ENCODE peak calls at places on chromosomes 16 and 17, in nine cellular contexts. V is H9; K is hypothalamus; L is NCI-H2029 treated with DMSO at 0.1 percent for 48 hours; H is left lung; B is stimulated activated naive CD4-positive, alpha-beta T cell; Z is activated CD8-positive, alpha-beta T cell treated with anti-CD3 and anti-CD28 coated beads for 36 hours; N is EH; A is adrenal gland. E is an unnamed sample.

GRCh38 chr16:14490281-14490680 is 139.8 kb downstream of the PARN start:
- DNase-seq in V (no peak), K (no peak), L (no peak), H (no peak), B (no peak), Z (no peak), N (no peak), A (no peak), E (no peak)

GRCh38 chr17:49371178-49371834 is 9.3 kb upstream of the ZNF652 start:
- DNase-seq in V (peak; percentile 98), K (no peak), L (no peak), H (no peak), B (no peak), Z (no peak), N (no peak), A (no peak), E (no peak)

GRCh38 chr17:54968954-54969400 is 412 bp downstream of the STXBP4 start:
- DNase-seq in V (no peak), K (no peak), L (no peak), H (peak; percentile 41), B (no peak), Z (peak; percentile 50), N (peak; percentile 54), A (peak; percentile 51), E (peak; percentile 83)

GRCh38 chr16:12250578-12250977 is 274.0 kb downstream of the SNX29 start:
- DNase-seq in V (no peak), K (no peak), L (no peak), H (no peak), B (no peak), Z (no peak), N (no peak), A (no peak), E (no peak)

GRCh38 chr16:31713945-31714898 is 159.4 kb upstream of the ZNF267 start:
- DNase-seq in V (peak; percentile 66), K (no peak), L (no peak), H (no peak), B (no peak), Z (peak; percentile 38), N (no peak), A (no peak), E (peak; percentile 66)

GRCh38 chr17:13541032-13541480 is 60.7 kb downstream of the HS3ST3A1 start:
- DNase-seq in V (no peak), K (no peak), L (no peak), H (no peak), B (no peak), Z (no peak), N (peak; percentile 98), A (no peak), E (no peak)

GRCh38 chr17:75754378-75755204 is 10.4 kb downstream of the GALK1 start:
- DNase-seq in V (no peak), K (no peak), L (no peak), H (no peak), B (no peak), Z (no peak), N (no peak), A (no peak), E (no peak)

GRCh38 chr17:45668316-45668715 is 115.8 kb upstream of the CRHR1 start:
- DNase-seq in V (no peak), K (no peak), L (no peak), H (no peak), B (no peak), Z (no peak), N (no peak), A (no peak), E (no peak)

GRCh38 chr17:21169496-21169895 is 42.7 kb downstream of the DHRS7B start:
- DNase-seq in V (no peak), K (no peak), L (no peak), H (no peak), B (no peak), Z (no peak), N (no peak), A (no peak), E (no peak)

GRCh38 chr17:4840893-4841242 is 7.7 kb downstream of the MINK1 start:
- DNase-seq in V (no peak), K (no peak), L (no peak), H (no peak), B (no peak), Z (peak; percentile 74), N (no peak), A (no peak), E (no peak)

GRCh38 chr17:80279895-80280294 is 19.2 kb downstream of the RNF213 start:
- DNase-seq in V (no peak), K (no peak), L (no peak), H (peak; percentile 80), B (no peak), Z (no peak), N (peak; percentile 90), A (no peak), E (no peak)

GRCh38 chr16:18932243-18932997 is 6.2 kb upstream of the SMG1 start:
- DNase-seq in V (no peak), K (no peak), L (no peak), H (no peak), B (no peak), Z (no peak), N (peak; percentile 76), A (no peak), E (no peak)

GRCh38 chr17:50192116-50192872 is 9.1 kb downstream of the COL1A1 start:
- DNase-seq in V (no peak), K (no peak), L (no peak), H (no peak), B (no peak), Z (no peak), N (peak; percentile 74), A (no peak), E (no peak)

GRCh38 chr16:88723911-88724310 is 17.6 kb downstream of the CTU2 start:
- DNase-seq in V (no peak), K (no peak), L (no peak), H (no peak), B (no peak), Z (no peak), N (no peak), A (no peak), E (no peak)

GRCh38 chr17:65013613-65014391 is 42.7 kb downstream of the GNA13 start:
- DNase-seq in V (no peak), K (no peak), L (no peak), H (no peak), B (no peak), Z (peak; percentile 73), N (peak; percentile 88), A (no peak), E (no peak)

GRCh38 chr17:29383687-29384086 is 6.5 kb upstream of the TAOK1 start:
- DNase-seq in V (no peak), K (no peak), L (no peak), H (no peak), B (no peak), Z (no peak), N (peak; percentile 74), A (no peak), E (no peak)

GRCh38 chr16:12613992-12614661 is 189.6 kb downstream of the CPPED1 start:
- DNase-seq in V (no peak), K (no peak), L (no peak), H (no peak), B (no peak), Z (no peak), N (no peak), A (no peak), E (no peak)

GRCh38 chr16:67170948-67171649 is 761 bp downstream of the NOL3 start:
- DNase-seq in V (no peak), K (no peak), L (no peak), H (no peak), B (no peak), Z (no peak), N (no peak), A (no peak), E (peak; percentile 72)

GRCh38 chr17:7439462-7440112 is at the start of gene FGF11:
- DNase-seq in V (no peak), K (no peak), L (no peak), H (no peak), B (peak; percentile 13), Z (peak; percentile 15), N (no peak), A (no peak), E (peak; percentile 75)

GRCh38 chr16:50067290-50067853 is 1.6 kb downstream of the HEATR3 start:
- DNase-seq in V (no peak), K (no peak), L (peak; percentile 10), H (no peak), B (peak; percentile 44), Z (peak; percentile 71), N (peak; percentile 72), A (no peak), E (peak; percentile 77)

GRCh38 chr17:76204277-76204676 is 36.0 kb downstream of the RNF157 start:
- DNase-seq in V (no peak), K (no peak), L (no peak), H (no peak), B (no peak), Z (no peak), N (peak; percentile 89), A (no peak), E (peak; percentile 79)

GRCh38 chr16:84594725-84595038 is 23.2 kb downstream of the COTL1 start:
- DNase-seq in V (no peak), K (no peak), L (no peak), H (no peak), B (no peak), Z (no peak), N (no peak), A (no peak), E (no peak)

GRCh38 chr17:36858119-36859002 is 78.9 kb upstream of the LHX1 start:
- DNase-seq in V (no peak), K (no peak), L (no peak), H (no peak), B (no peak), Z (no peak), N (peak; percentile 6), A (no peak), E (no peak)